ENCODE peak calls at places on chromosomes 4 and X, in four cellular contexts. Z is activated CD8-positive, alpha-beta memory T cell treated with anti-CD3 and anti-CD28 coated beads for 4 hours; O is MV-4-11; A is activated T-cell treated with anti-CD3 and anti-CD28 coated beads, Interleukin-2, amount 50 U/mL, for 72 hours. D is an unnamed sample.

GRCh38 chr4:3635090-3635820 is 103.0 kb upstream of the LRPAP1 start:
- DNase-seq in Z (no peak), O (no peak), A (no peak), D (no peak)

GRCh38 chr4:183563874-183564273 is 59.0 kb downstream of the ING2 start:
- DNase-seq in Z (no peak), O (no peak), A (peak), D (no peak)

GRCh38 chrX:152640039-152640818 is 2.5 kb downstream of the GABRQ start:
- DNase-seq in Z (no peak), O (no peak), A (no peak), D (peak)

GRCh38 chrX:129717902-129718301 is 20.9 kb upstream of the XPNPEP2 start:
- DNase-seq in Z (no peak), O (no peak), A (no peak), D (no peak)

GRCh38 chr4:11252149-11252548 is 176.5 kb downstream of the HS3ST1 start:
- DNase-seq in Z (no peak), O (no peak), A (no peak), D (no peak)

GRCh38 chr4:108972613-108973283 is 209.9 kb upstream of the ETNPPL start:
- DNase-seq in Z (no peak), O (peak), A (no peak), D (no peak)

GRCh38 chr4:78439328-78439727 is 112.2 kb upstream of the ANXA3 start:
- DNase-seq in Z (no peak), O (no peak), A (no peak), D (no peak)

GRCh38 chrX:115687595-115687994 is 126.6 kb downstream of the PLS3 start:
- DNase-seq in Z (no peak), O (no peak), A (no peak), D (no peak)

GRCh38 chr4:152102184-152103000 is 341.6 kb upstream of the GATB start:
- DNase-seq in Z (no peak), O (no peak), A (no peak), D (no peak)

GRCh38 chr4:162498168-162498567 is 334.4 kb upstream of the FSTL5 start:
- DNase-seq in Z (no peak), O (no peak), A (no peak), D (no peak)

GRCh38 chrX:96564595-96564994 is 120.0 kb upstream of the DIAPH2 start:
- DNase-seq in Z (no peak), O (no peak), A (no peak), D (no peak)

GRCh38 chrX:133495464-133496391 is 80.4 kb upstream of the GPC4 start:
- DNase-seq in Z (no peak), O (no peak), A (no peak), D (no peak)

GRCh38 chr4:101279377-101279871 is 67.9 kb downstream of the PPP3CA start:
- DNase-seq in Z (no peak), O (peak), A (no peak), D (no peak)

GRCh38 chrX:153723351-153724251 is 586 bp downstream of the BCAP31 start:
- DNase-seq in Z (peak), O (peak), A (peak), D (no peak)

GRCh38 chr4:184099541-184099966 is 118.1 kb downstream of the ENPP6 start:
- DNase-seq in Z (no peak), O (no peak), A (no peak), D (no peak)

GRCh38 chrX:39253551-39253950 is 452.3 kb downstream of the MID1IP1 start:
- DNase-seq in Z (no peak), O (no peak), A (no peak), D (no peak)

GRCh38 chrX:72041901-72042859 is 89.5 kb downstream of the RTL5 start:
- DNase-seq in Z (no peak), O (no peak), A (no peak), D (no peak)

GRCh38 chrX:145393702-145394235 is 146.5 kb downstream of the SPANXN1 start:
- DNase-seq in Z (no peak), O (no peak), A (no peak), D (no peak)

GRCh38 chrX:3443186-3443585 is 96.7 kb upstream of the MXRA5 start:
- DNase-seq in Z (no peak), O (no peak), A (no peak), D (no peak)

GRCh38 chr4:98662619-98663225 is 4.3 kb upstream of the TSPAN5 start:
- DNase-seq in Z (no peak), O (no peak), A (peak), D (no peak)

GRCh38 chr4:102541708-102542107 is 40.5 kb downstream of the NFKB1 start:
- DNase-seq in Z (no peak), O (no peak), A (no peak), D (no peak)

GRCh38 chr4:163343604-163344146 is at the start of gene NPY5R:
- DNase-seq in Z (no peak), O (no peak), A (no peak), D (no peak)

GRCh38 chrX:68995780-68996551 is 167.1 kb downstream of the EFNB1 start:
- DNase-seq in Z (no peak), O (no peak), A (no peak), D (peak)

GRCh38 chrX:129606918-129607317 is 47.8 kb downstream of the APLN start:
- DNase-seq in Z (peak), O (peak), A (peak), D (no peak)

GRCh38 chr4:82785248-82786003 is 13.2 kb downstream of the SCD5 start:
- DNase-seq in Z (no peak), O (no peak), A (no peak), D (no peak)

GRCh38 chrX:101117701-101118100 is 19.7 kb downstream of the CENPI start:
- DNase-seq in Z (no peak), O (no peak), A (no peak), D (no peak)

GRCh38 chr4:4386296-4386735 is 586 bp upstream of the NSG1 start:
- DNase-seq in Z (no peak), O (no peak), A (peak), D (no peak)

GRCh38 chr4:56909083-56909981 is 1.6 kb downstream of the REST start:
- DNase-seq in Z (peak), O (peak), A (peak), D (no peak)

GRCh38 chr4:8547108-8547911 is 32.9 kb upstream of the GPR78 start:
- DNase-seq in Z (no peak), O (no peak), A (no peak), D (no peak)

GRCh38 chrX:5823861-5824260 is 404.8 kb downstream of the NLGN4X start:
- DNase-seq in Z (no peak), O (no peak), A (no peak), D (no peak)

GRCh38 chr4:66855956-66856355 is 689.3 kb downstream of the CENPC start:
- DNase-seq in Z (no peak), O (no peak), A (no peak), D (no peak)

GRCh38 chrX:132737743-132738142 is 220.7 kb downstream of the HS6ST2 start:
- DNase-seq in Z (no peak), O (peak), A (peak), D (peak)

GRCh38 chr4:6824071-6824470 is 41.5 kb downstream of the KIAA0232 start:
- DNase-seq in Z (no peak), O (no peak), A (no peak), D (no peak)